ENCODE peak calls at places on chromosomes 16 and 17, in seven cellular contexts. One of them, this sample, is unnamed. For H3K9me3, the result is how much of the 10 kb centered on the place peaks cover.

GRCh38 chr16:31417916-31418315 is 10.2 kb downstream of the COX6A2 start:
- DNase-seq in CD8-positive, alpha-beta T cell: no peak
- DNase-seq in heart right ventricle: no peak
- DNase-seq in tibial artery: no peak
- DNase-seq in H9: no peak
- DNase-seq in effector memory CD4-positive, alpha-beta T cell: no peak
- DNase-seq in mucosa of descending colon: no peak
- DNase-seq in this sample: no peak

GRCh38 chr17:63700528-63701441 is 860 bp upstream of the LIMD2 start:
- DNase-seq in H9: peak
- DNase-seq in effector memory CD4-positive, alpha-beta T cell: peak
- DNase-seq in tibial artery: peak
- DNase-seq in mucosa of descending colon: peak
- DNase-seq in heart right ventricle: peak
- DNase-seq in CD8-positive, alpha-beta T cell: peak
- DNase-seq in this sample: peak

GRCh38 chr16:85607331-85607765 is 5.8 kb upstream of the GSE1 start:
- DNase-seq in H9: peak
- DNase-seq in heart right ventricle: no peak
- DNase-seq in effector memory CD4-positive, alpha-beta T cell: no peak
- DNase-seq in tibial artery: no peak
- DNase-seq in mucosa of descending colon: peak
- DNase-seq in CD8-positive, alpha-beta T cell: no peak
- DNase-seq in this sample: no peak

GRCh38 chr17:79294459-79295071 is 219.9 kb downstream of the ENGASE start:
- DNase-seq in CD8-positive, alpha-beta T cell: peak
- DNase-seq in heart right ventricle: peak
- DNase-seq in H9: peak
- DNase-seq in mucosa of descending colon: peak
- DNase-seq in tibial artery: no peak
- DNase-seq in effector memory CD4-positive, alpha-beta T cell: no peak
- DNase-seq in this sample: peak

GRCh38 chr17:75898791-75899190 is 2.0 kb upstream of the TRIM65 start:
- DNase-seq in H9: no peak
- DNase-seq in heart right ventricle: no peak
- DNase-seq in effector memory CD4-positive, alpha-beta T cell: no peak
- DNase-seq in tibial artery: no peak
- DNase-seq in mucosa of descending colon: no peak
- DNase-seq in CD8-positive, alpha-beta T cell: no peak
- DNase-seq in this sample: no peak

GRCh38 chr17:18323007-18323406 is 7.9 kb downstream of the SMCR8 start:
- DNase-seq in mucosa of descending colon: no peak
- DNase-seq in effector memory CD4-positive, alpha-beta T cell: no peak
- DNase-seq in CD8-positive, alpha-beta T cell: no peak
- DNase-seq in H9: no peak
- DNase-seq in heart right ventricle: no peak
- DNase-seq in tibial artery: no peak
- DNase-seq in this sample: no peak

GRCh38 chr16:86444274-86445060 is 65.9 kb upstream of the FOXF1 start:
- DNase-seq in heart right ventricle: no peak
- DNase-seq in tibial artery: no peak
- DNase-seq in H9: no peak
- DNase-seq in effector memory CD4-positive, alpha-beta T cell: no peak
- DNase-seq in CD8-positive, alpha-beta T cell: no peak
- DNase-seq in mucosa of descending colon: no peak
- DNase-seq in this sample: no peak

GRCh38 chr17:78086740-78087139 is 41.8 kb downstream of the TMC6 start:
- DNase-seq in tibial artery: no peak
- DNase-seq in H9: no peak
- DNase-seq in heart right ventricle: no peak
- DNase-seq in mucosa of descending colon: no peak
- DNase-seq in effector memory CD4-positive, alpha-beta T cell: no peak
- DNase-seq in CD8-positive, alpha-beta T cell: no peak
- DNase-seq in this sample: no peak

GRCh38 chr17:6449307-6449706 is 5.1 kb downstream of the PIMREG start:
- DNase-seq in heart right ventricle: no peak
- DNase-seq in effector memory CD4-positive, alpha-beta T cell: no peak
- DNase-seq in CD8-positive, alpha-beta T cell: no peak
- DNase-seq in H9: no peak
- DNase-seq in tibial artery: no peak
- DNase-seq in mucosa of descending colon: no peak
- DNase-seq in this sample: no peak

GRCh38 chr17:21392257-21392656 is 16.1 kb downstream of the KCNJ12 start:
- DNase-seq in effector memory CD4-positive, alpha-beta T cell: no peak
- DNase-seq in tibial artery: no peak
- DNase-seq in heart right ventricle: no peak
- DNase-seq in CD8-positive, alpha-beta T cell: no peak
- DNase-seq in mucosa of descending colon: no peak
- DNase-seq in H9: no peak
- DNase-seq in this sample: no peak

GRCh38 chr17:2395258-2396170 is 5.3 kb downstream of the MNT start:
- DNase-seq in effector memory CD4-positive, alpha-beta T cell: no peak
- DNase-seq in tibial artery: peak
- DNase-seq in H9: peak
- DNase-seq in CD8-positive, alpha-beta T cell: no peak
- DNase-seq in mucosa of descending colon: peak
- DNase-seq in heart right ventricle: no peak
- DNase-seq in this sample: no peak

GRCh38 chr16:1786242-1787055 is 3.7 kb downstream of the NUBP2 start:
- DNase-seq in CD8-positive, alpha-beta T cell: no peak
- DNase-seq in heart right ventricle: peak
- DNase-seq in mucosa of descending colon: peak
- DNase-seq in effector memory CD4-positive, alpha-beta T cell: no peak
- DNase-seq in tibial artery: no peak
- DNase-seq in H9: peak
- DNase-seq in this sample: peak

GRCh38 chr17:59512844-59513383 is 52.5 kb upstream of the DHX40 start:
- DNase-seq in H9: no peak
- DNase-seq in heart right ventricle: no peak
- DNase-seq in mucosa of descending colon: no peak
- DNase-seq in effector memory CD4-positive, alpha-beta T cell: no peak
- DNase-seq in CD8-positive, alpha-beta T cell: no peak
- DNase-seq in tibial artery: no peak
- DNase-seq in this sample: no peak

GRCh38 chr16:87657621-87658192 is 55.4 kb downstream of the JPH3 start:
- DNase-seq in CD8-positive, alpha-beta T cell: no peak
- DNase-seq in H9: peak
- DNase-seq in effector memory CD4-positive, alpha-beta T cell: no peak
- DNase-seq in tibial artery: no peak
- DNase-seq in heart right ventricle: no peak
- DNase-seq in mucosa of descending colon: no peak
- DNase-seq in this sample: no peak

GRCh38 chr17:81685108-81685507 is 1.3 kb downstream of the HGS start:
- DNase-seq in H9: no peak
- DNase-seq in effector memory CD4-positive, alpha-beta T cell: no peak
- DNase-seq in CD8-positive, alpha-beta T cell: no peak
- DNase-seq in heart right ventricle: no peak
- DNase-seq in mucosa of descending colon: no peak
- DNase-seq in tibial artery: no peak
- DNase-seq in this sample: no peak

GRCh38 chr16:21064203-21064602 is 86.4 kb downstream of the DNAH3 start:
- DNase-seq in tibial artery: no peak
- DNase-seq in CD8-positive, alpha-beta T cell: no peak
- DNase-seq in mucosa of descending colon: no peak
- DNase-seq in effector memory CD4-positive, alpha-beta T cell: no peak
- DNase-seq in H9: no peak
- DNase-seq in heart right ventricle: no peak
- DNase-seq in this sample: no peak

GRCh38 chr17:40912506-40913220 is 24.8 kb downstream of the KRT23 start:
- DNase-seq in H9: no peak
- DNase-seq in CD8-positive, alpha-beta T cell: no peak
- DNase-seq in heart right ventricle: no peak
- DNase-seq in effector memory CD4-positive, alpha-beta T cell: no peak
- DNase-seq in tibial artery: no peak
- DNase-seq in mucosa of descending colon: no peak
- DNase-seq in this sample: no peak

GRCh38 chr17:40915199-40915661 is 22.2 kb downstream of the KRT23 start:
- DNase-seq in heart right ventricle: no peak
- DNase-seq in effector memory CD4-positive, alpha-beta T cell: no peak
- DNase-seq in CD8-positive, alpha-beta T cell: no peak
- DNase-seq in mucosa of descending colon: no peak
- DNase-seq in tibial artery: no peak
- DNase-seq in H9: no peak
- DNase-seq in this sample: no peak

GRCh38 chr17:40915721-40916256 is 21.7 kb downstream of the KRT23 start:
- DNase-seq in H9: no peak
- DNase-seq in effector memory CD4-positive, alpha-beta T cell: no peak
- DNase-seq in mucosa of descending colon: no peak
- DNase-seq in CD8-positive, alpha-beta T cell: no peak
- DNase-seq in heart right ventricle: no peak
- DNase-seq in tibial artery: no peak
- DNase-seq in this sample: no peak

GRCh38 chr17:40916366-40916765 is 21.1 kb downstream of the KRT23 start:
- DNase-seq in H9: no peak
- DNase-seq in mucosa of descending colon: no peak
- DNase-seq in heart right ventricle: no peak
- DNase-seq in CD8-positive, alpha-beta T cell: no peak
- DNase-seq in effector memory CD4-positive, alpha-beta T cell: no peak
- DNase-seq in tibial artery: no peak
- DNase-seq in this sample: no peak

GRCh38 chr17:40914456-40914855 is 23.0 kb downstream of the KRT23 start:
- DNase-seq in mucosa of descending colon: no peak
- DNase-seq in CD8-positive, alpha-beta T cell: no peak
- DNase-seq in effector memory CD4-positive, alpha-beta T cell: no peak
- DNase-seq in tibial artery: no peak
- DNase-seq in H9: no peak
- DNase-seq in heart right ventricle: no peak
- DNase-seq in this sample: no peak
- H3K9me3 ChIP-seq in mucosa of descending colon: under half
- H3K9me3 ChIP-seq in CD8-positive, alpha-beta T cell: under half
- H3K9me3 ChIP-seq in effector memory CD4-positive, alpha-beta T cell: under half
- H3K9me3 ChIP-seq in tibial artery: under half
- H3K9me3 ChIP-seq in H9: under half
- H3K9me3 ChIP-seq in heart right ventricle: under half
- H3K9me3 ChIP-seq in this sample: under half

GRCh38 chr16:3295209-3295608 is 10.0 kb downstream of the TIGD7 start:
- DNase-seq in heart right ventricle: no peak
- DNase-seq in mucosa of descending colon: no peak
- DNase-seq in H9: no peak
- DNase-seq in effector memory CD4-positive, alpha-beta T cell: no peak
- DNase-seq in CD8-positive, alpha-beta T cell: no peak
- DNase-seq in tibial artery: no peak
- DNase-seq in this sample: no peak

GRCh38 chr16:3292604-3293003 is 9.3 kb downstream of the ZNF263 start:
- DNase-seq in CD8-positive, alpha-beta T cell: no peak
- DNase-seq in tibial artery: no peak
- DNase-seq in H9: no peak
- DNase-seq in heart right ventricle: no peak
- DNase-seq in effector memory CD4-positive, alpha-beta T cell: no peak
- DNase-seq in mucosa of descending colon: no peak
- DNase-seq in this sample: no peak

GRCh38 chr16:3289998-3290673 is 6.8 kb downstream of the ZNF263 start:
- DNase-seq in H9: no peak
- DNase-seq in tibial artery: peak
- DNase-seq in CD8-positive, alpha-beta T cell: no peak
- DNase-seq in effector memory CD4-positive, alpha-beta T cell: no peak
- DNase-seq in heart right ventricle: no peak
- DNase-seq in mucosa of descending colon: no peak
- DNase-seq in this sample: no peak

GRCh38 chr16:3295783-3296182 is 9.4 kb downstream of the TIGD7 start:
- DNase-seq in mucosa of descending colon: no peak
- DNase-seq in effector memory CD4-positive, alpha-beta T cell: no peak
- DNase-seq in CD8-positive, alpha-beta T cell: no peak
- DNase-seq in H9: no peak
- DNase-seq in tibial artery: no peak
- DNase-seq in heart right ventricle: no peak
- DNase-seq in this sample: no peak
- H3K9me3 ChIP-seq in mucosa of descending colon: half or more
- H3K9me3 ChIP-seq in effector memory CD4-positive, alpha-beta T cell: under half
- H3K9me3 ChIP-seq in CD8-positive, alpha-beta T cell: under half
- H3K9me3 ChIP-seq in H9: under half
- H3K9me3 ChIP-seq in tibial artery: half or more
- H3K9me3 ChIP-seq in heart right ventricle: half or more
- H3K9me3 ChIP-seq in this sample: under half

DNA sequence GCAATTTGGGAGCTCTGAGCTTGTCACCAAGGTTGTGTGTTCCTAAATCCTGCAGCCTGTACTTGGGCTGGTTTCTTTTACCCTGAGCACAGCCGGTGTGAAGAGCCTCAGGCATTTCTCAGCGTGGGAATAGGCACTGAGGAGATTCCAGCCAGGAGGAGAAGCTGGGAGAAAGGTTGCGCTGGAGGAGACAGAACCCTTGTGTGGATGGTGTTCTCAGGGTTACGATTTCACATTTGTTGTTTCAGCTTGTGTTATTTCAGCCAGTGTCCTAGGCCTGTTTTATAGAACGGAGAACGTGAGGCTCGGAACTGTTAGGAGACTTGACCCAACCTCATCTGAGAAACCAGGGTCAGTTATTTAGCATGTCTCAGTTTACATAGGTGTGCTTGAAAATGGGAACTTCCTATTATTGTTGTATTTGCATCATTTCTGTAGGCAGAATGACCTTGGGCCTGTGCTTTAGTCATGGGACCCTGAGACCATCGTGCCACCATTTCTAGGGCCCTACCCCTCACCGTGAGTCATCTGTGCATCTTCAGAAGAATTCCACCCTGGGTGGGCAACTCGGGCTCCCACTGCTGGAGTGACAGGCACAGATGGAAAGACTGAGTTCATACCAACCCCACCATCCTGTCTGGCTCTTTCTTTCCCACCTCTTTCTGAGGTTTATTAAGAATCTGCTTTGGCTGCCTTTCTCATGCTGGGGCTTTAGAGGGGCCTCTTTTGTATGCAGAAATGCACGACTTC is 134.9 kb downstream of the MSI2 start:
- DNase-seq in CD8-positive, alpha-beta T cell: no peak
- DNase-seq in H9: no peak
- DNase-seq in tibial artery: peak
- DNase-seq in heart right ventricle: no peak
- DNase-seq in effector memory CD4-positive, alpha-beta T cell: no peak
- DNase-seq in mucosa of descending colon: no peak
- DNase-seq in this sample: no peak
- H3K9me3 ChIP-seq in CD8-positive, alpha-beta T cell: under half
- H3K9me3 ChIP-seq in H9: under half
- H3K9me3 ChIP-seq in tibial artery: under half
- H3K9me3 ChIP-seq in heart right ventricle: under half
- H3K9me3 ChIP-seq in effector memory CD4-positive, alpha-beta T cell: under half
- H3K9me3 ChIP-seq in mucosa of descending colon: under half
- H3K9me3 ChIP-seq in this sample: under half

GRCh38 chr16:35411156-35411555 is 1951.7 kb downstream of the TP53TG3F start:
- DNase-seq in effector memory CD4-positive, alpha-beta T cell: no peak
- DNase-seq in tibial artery: no peak
- DNase-seq in heart right ventricle: no peak
- DNase-seq in CD8-positive, alpha-beta T cell: no peak
- DNase-seq in mucosa of descending colon: no peak
- DNase-seq in H9: no peak
- DNase-seq in this sample: no peak
- H3K9me3 ChIP-seq in effector memory CD4-positive, alpha-beta T cell: under half
- H3K9me3 ChIP-seq in tibial artery: under half
- H3K9me3 ChIP-seq in heart right ventricle: under half
- H3K9me3 ChIP-seq in CD8-positive, alpha-beta T cell: under half
- H3K9me3 ChIP-seq in mucosa of descending colon: half or more
- H3K9me3 ChIP-seq in H9: half or more
- H3K9me3 ChIP-seq in this sample: under half

GRCh38 chr16:59988591-59988990 is 1254.5 kb upstream of the GOT2 start:
- DNase-seq in mucosa of descending colon: no peak
- DNase-seq in tibial artery: no peak
- DNase-seq in heart right ventricle: no peak
- DNase-seq in CD8-positive, alpha-beta T cell: no peak
- DNase-seq in effector memory CD4-positive, alpha-beta T cell: no peak
- DNase-seq in H9: no peak
- DNase-seq in this sample: no peak

GRCh38 chr16:59993101-59993500 is 1259.0 kb upstream of the GOT2 start:
- DNase-seq in mucosa of descending colon: no peak
- DNase-seq in tibial artery: peak
- DNase-seq in CD8-positive, alpha-beta T cell: no peak
- DNase-seq in effector memory CD4-positive, alpha-beta T cell: no peak
- DNase-seq in H9: no peak
- DNase-seq in heart right ventricle: no peak
- DNase-seq in this sample: no peak

GRCh38 chr16:59991171-59991570 is 1257.1 kb upstream of the GOT2 start:
- DNase-seq in effector memory CD4-positive, alpha-beta T cell: no peak
- DNase-seq in heart right ventricle: no peak
- DNase-seq in mucosa of descending colon: no peak
- DNase-seq in tibial artery: no peak
- DNase-seq in H9: no peak
- DNase-seq in CD8-positive, alpha-beta T cell: no peak
- DNase-seq in this sample: no peak
- H3K9me3 ChIP-seq in effector memory CD4-positive, alpha-beta T cell: under half
- H3K9me3 ChIP-seq in heart right ventricle: under half
- H3K9me3 ChIP-seq in mucosa of descending colon: half or more
- H3K9me3 ChIP-seq in tibial artery: under half
- H3K9me3 ChIP-seq in H9: under half
- H3K9me3 ChIP-seq in CD8-positive, alpha-beta T cell: under half
- H3K9me3 ChIP-seq in this sample: under half